ENCODE peak calls at places on chromosomes 13 and 19, in seven cellular contexts. Y is activated B cell treated with CpG ODN at 0.5 μM for 24 hours, L is NCI-H1436, K is occipital lobe, T is DMS153, I is cardiac fibroblast, X is dorsolateral prefrontal cortex. M is an unnamed sample.

GRCh38 chr19:46725036-46725820 is 8.3 kb upstream of the PRKD2 start:
- DNase-seq in Y (no peak), L (no peak), K (no peak), T (no peak), I (no peak), X (no peak), M (no peak)

GRCh38 chr13:36154567-36155231 is 23.5 kb upstream of the DCLK1 start:
- DNase-seq in Y (no peak), L (no peak), K (peak), T (no peak), I (peak), X (peak), M (no peak)

GRCh38 chr13:94351292-94352000 is 128.0 kb downstream of the DCT start:
- DNase-seq in Y (no peak), L (no peak), K (no peak), T (no peak), I (peak), X (no peak), M (no peak)

GRCh38 chr13:111537115-111537728 is 216.8 kb downstream of the TEX29 start:
- DNase-seq in Y (no peak), L (no peak), K (no peak), T (no peak), I (no peak), X (no peak), M (no peak)

GRCh38 chr13:20495087-20496023 is 30.3 kb downstream of the CRYL1 start:
- DNase-seq in Y (no peak), L (no peak), K (peak), T (peak), I (peak), X (peak), M (peak)

GRCh38 chr19:15399234-15399515 is 19.6 kb upstream of the AKAP8 start:
- DNase-seq in Y (no peak), L (no peak), K (no peak), T (no peak), I (no peak), X (no peak), M (no peak)

GRCh38 chr13:98022210-98022609 is 68.7 kb downstream of the IPO5 start:
- DNase-seq in Y (no peak), L (no peak), K (peak), T (peak), I (peak), X (no peak), M (no peak)

GRCh38 chr19:1229056-1229607 is 8.7 kb downstream of the CBARP start:
- DNase-seq in Y (no peak), L (no peak), K (no peak), T (no peak), I (no peak), X (no peak), M (no peak)

GRCh38 chr13:68369739-68370138 is 1139.6 kb upstream of the PCDH9 start:
- DNase-seq in Y (no peak), L (no peak), K (no peak), T (peak), I (no peak), X (no peak), M (no peak)

GRCh38 chr13:45333251-45333972 is 7.6 kb downstream of the TPT1 start:
- DNase-seq in Y (no peak), L (no peak), K (no peak), T (no peak), I (no peak), X (no peak), M (no peak)

GRCh38 chr19:1122972-1123363 is 19.2 kb downstream of the GPX4 start:
- DNase-seq in Y (no peak), L (no peak), K (no peak), T (no peak), I (peak), X (no peak), M (peak)

GRCh38 chr19:6116749-6117430 is 6.6 kb upstream of the RFX2 start:
- DNase-seq in Y (no peak), L (no peak), K (no peak), T (no peak), I (no peak), X (no peak), M (no peak)

GRCh38 chr19:4327252-4327876 is 11.3 kb downstream of the STAP2 start:
- DNase-seq in Y (no peak), L (peak), K (peak), T (no peak), I (peak), X (peak), M (no peak)

GRCh38 chr19:32459199-32459865 is 53.8 kb downstream of the DPY19L3 start:
- DNase-seq in Y (no peak), L (no peak), K (no peak), T (no peak), I (no peak), X (no peak), M (no peak)

GRCh38 chr13:82129281-82129680 is 1753.0 kb downstream of the SLITRK1 start:
- DNase-seq in Y (no peak), L (no peak), K (no peak), T (no peak), I (no peak), X (no peak), M (no peak)

GRCh38 chr19:32018014-32018413 is 327.4 kb upstream of the ZNF507 start:
- DNase-seq in Y (no peak), L (no peak), K (no peak), T (no peak), I (peak), X (no peak), M (no peak)

GRCh38 chr19:40599331-40600085 is 1.7 kb upstream of the LTBP4 start:
- DNase-seq in Y (no peak), L (no peak), K (no peak), T (no peak), I (no peak), X (no peak), M (no peak)

GRCh38 chr19:49512970-49513745 is 697 bp downstream of the FCGRT start:
- DNase-seq in Y (peak), L (peak), K (no peak), T (no peak), I (peak), X (no peak), M (peak)

GRCh38 chr19:7083076-7083956 is 13.8 kb downstream of the ZNF557 start:
- DNase-seq in Y (no peak), L (no peak), K (no peak), T (peak), I (peak), X (no peak), M (no peak)

GRCh38 chr13:33743438-33744368 is 74.2 kb upstream of the RFC3 start:
- DNase-seq in Y (no peak), L (no peak), K (no peak), T (no peak), I (no peak), X (no peak), M (no peak)

GRCh38 chr13:51697855-51698254 is 106.1 kb downstream of the DHRS12 start:
- DNase-seq in Y (no peak), L (no peak), K (no peak), T (no peak), I (peak), X (no peak), M (no peak)

GRCh38 chr13:45305079-45305478 is 35.9 kb downstream of the TPT1 start:
- DNase-seq in Y (no peak), L (no peak), K (no peak), T (no peak), I (no peak), X (no peak), M (no peak)

GRCh38 chr13:39672378-39673132 is 17.1 kb downstream of the COG6 start:
- DNase-seq in Y (no peak), L (no peak), K (no peak), T (no peak), I (no peak), X (no peak), M (no peak)

GRCh38 chr19:5955638-5955935 is 22.4 kb downstream of the RANBP3 start:
- DNase-seq in Y (no peak), L (no peak), K (no peak), T (no peak), I (no peak), X (no peak), M (no peak)

GRCh38 chr13:42894765-42895181 is 97.3 kb downstream of the EPSTI1 start:
- DNase-seq in Y (no peak), L (no peak), K (no peak), T (peak), I (peak), X (no peak), M (no peak)

GRCh38 chr19:16886305-16886880 is 2.4 kb upstream of the F2RL3 start:
- DNase-seq in Y (no peak), L (no peak), K (no peak), T (no peak), I (peak), X (no peak), M (no peak)

GRCh38 chr19:4423727-4424126 is 21.3 kb downstream of the CHAF1A start:
- DNase-seq in Y (no peak), L (no peak), K (no peak), T (no peak), I (no peak), X (no peak), M (no peak)

GRCh38 chr19:51501594-51502263 is at the start of gene SIGLEC12:
- DNase-seq in Y (no peak), L (no peak), K (no peak), T (no peak), I (no peak), X (peak), M (no peak)

GRCh38 chr19:42268142-42268703 is 829 bp upstream of the CIC start:
- DNase-seq in Y (peak), L (peak), K (peak), T (peak), I (peak), X (peak), M (peak)

GRCh38 chr13:97749174-97749573 is 204.3 kb upstream of the IPO5 start:
- DNase-seq in Y (no peak), L (no peak), K (no peak), T (no peak), I (no peak), X (no peak), M (no peak)

GRCh38 chr19:7792286-7792685 is 29.2 kb downstream of the CLEC4M start:
- DNase-seq in Y (no peak), L (no peak), K (no peak), T (no peak), I (peak), X (no peak), M (no peak)

GRCh38 chr19:31349160-31349881 is at the start of gene TSHZ3:
- DNase-seq in Y (no peak), L (no peak), K (peak), T (no peak), I (peak), X (no peak), M (peak)